ENCODE peak calls at places on chromosomes 16 and 17, in eight cellular contexts. One of them, this sample, is unnamed.

GRCh38 chr16:23113185-23113584 is 36.1 kb downstream of the USP31 start:
- DNase-seq in GM12865: no peak
- DNase-seq in mesendoderm: no peak
- DNase-seq in HT1080: no peak
- DNase-seq in left cardiac atrium: no peak
- DNase-seq in AG04450: no peak
- DNase-seq in epithelial cell of esophagus: no peak
- DNase-seq in lower leg skin: no peak
- DNase-seq in this sample: no peak

GRCh38 chr16:72085002-72085401 is 8.4 kb downstream of the TXNL4B start:
- DNase-seq in AG04450: no peak
- DNase-seq in HT1080: no peak
- DNase-seq in lower leg skin: no peak
- DNase-seq in mesendoderm: no peak
- DNase-seq in GM12865: no peak
- DNase-seq in left cardiac atrium: peak; percentile 71
- DNase-seq in epithelial cell of esophagus: no peak
- DNase-seq in this sample: no peak

GRCh38 chr16:84486551-84487235 is 17.8 kb downstream of the MEAK7 start:
- DNase-seq in left cardiac atrium: no peak
- DNase-seq in GM12865: no peak
- DNase-seq in HT1080: no peak
- DNase-seq in mesendoderm: no peak
- DNase-seq in lower leg skin: no peak
- DNase-seq in AG04450: no peak
- DNase-seq in epithelial cell of esophagus: no peak
- DNase-seq in this sample: no peak

GRCh38 chr17:1764274-1764673 is 2.4 kb downstream of the SERPINF1 start:
- DNase-seq in left cardiac atrium: peak; percentile 86
- DNase-seq in GM12865: peak; percentile 42
- DNase-seq in epithelial cell of esophagus: peak; percentile 90
- DNase-seq in AG04450: peak; percentile 75
- DNase-seq in mesendoderm: no peak
- DNase-seq in lower leg skin: peak; percentile 91
- DNase-seq in HT1080: no peak
- DNase-seq in this sample: peak; percentile 73

GRCh38 chr17:79925242-79925957 is 86.2 kb upstream of the CBX4 start:
- DNase-seq in AG04450: no peak
- DNase-seq in epithelial cell of esophagus: no peak
- DNase-seq in lower leg skin: no peak
- DNase-seq in GM12865: no peak
- DNase-seq in left cardiac atrium: peak; percentile 77
- DNase-seq in HT1080: peak; percentile 28
- DNase-seq in mesendoderm: no peak
- DNase-seq in this sample: no peak

GRCh38 chr17:80254396-80255241 is 6.0 kb upstream of the RNF213 start:
- DNase-seq in mesendoderm: peak; percentile 69
- DNase-seq in AG04450: peak; percentile 68
- DNase-seq in left cardiac atrium: no peak
- DNase-seq in lower leg skin: no peak
- DNase-seq in epithelial cell of esophagus: peak; percentile 91
- DNase-seq in GM12865: peak; percentile 91
- DNase-seq in HT1080: peak; percentile 90
- DNase-seq in this sample: peak; percentile 84

GRCh38 chr16:66426112-66427035 is 721 bp upstream of the BEAN1 start:
- DNase-seq in epithelial cell of esophagus: peak; percentile 40
- DNase-seq in AG04450: no peak
- DNase-seq in mesendoderm: no peak
- DNase-seq in HT1080: no peak
- DNase-seq in lower leg skin: no peak
- DNase-seq in GM12865: no peak
- DNase-seq in left cardiac atrium: no peak
- DNase-seq in this sample: no peak

GRCh38 chr16:24729967-24730815 is 740 bp downstream of the TNRC6A start:
- DNase-seq in mesendoderm: peak; percentile 38
- DNase-seq in GM12865: peak; percentile 38
- DNase-seq in epithelial cell of esophagus: peak; percentile 49
- DNase-seq in left cardiac atrium: peak; percentile 33
- DNase-seq in HT1080: peak; percentile 10
- DNase-seq in AG04450: no peak
- DNase-seq in lower leg skin: peak; percentile 26
- DNase-seq in this sample: no peak

GRCh38 chr17:75088902-75089417 is 1.2 kb downstream of the SLC16A5 start:
- DNase-seq in AG04450: no peak
- DNase-seq in GM12865: no peak
- DNase-seq in epithelial cell of esophagus: peak; percentile 46
- DNase-seq in lower leg skin: no peak
- DNase-seq in HT1080: no peak
- DNase-seq in mesendoderm: peak; percentile 83
- DNase-seq in left cardiac atrium: peak; percentile 46
- DNase-seq in this sample: no peak

GRCh38 chr17:73545633-73546032 is 98.6 kb downstream of the SDK2 start:
- DNase-seq in mesendoderm: no peak
- DNase-seq in lower leg skin: no peak
- DNase-seq in AG04450: no peak
- DNase-seq in GM12865: no peak
- DNase-seq in HT1080: no peak
- DNase-seq in epithelial cell of esophagus: no peak
- DNase-seq in left cardiac atrium: no peak
- DNase-seq in this sample: no peak

GRCh38 chr17:43832168-43832975 is 574 bp downstream of the MPP3 start:
- DNase-seq in GM12865: no peak
- DNase-seq in AG04450: peak; percentile 13
- DNase-seq in HT1080: peak; percentile 72
- DNase-seq in mesendoderm: peak; percentile 19
- DNase-seq in epithelial cell of esophagus: peak; percentile 83
- DNase-seq in lower leg skin: no peak
- DNase-seq in left cardiac atrium: peak; percentile 58
- DNase-seq in this sample: no peak

GRCh38 chr17:21127508-21128077 is 829 bp downstream of the DHRS7B start:
- DNase-seq in HT1080: no peak
- DNase-seq in AG04450: no peak
- DNase-seq in left cardiac atrium: no peak
- DNase-seq in lower leg skin: no peak
- DNase-seq in mesendoderm: no peak
- DNase-seq in epithelial cell of esophagus: peak; percentile 11
- DNase-seq in GM12865: no peak
- DNase-seq in this sample: no peak

GRCh38 chr16:68386628-68387027 is 61.7 kb downstream of the SMPD3 start:
- DNase-seq in GM12865: no peak
- DNase-seq in HT1080: no peak
- DNase-seq in mesendoderm: no peak
- DNase-seq in left cardiac atrium: no peak
- DNase-seq in AG04450: no peak
- DNase-seq in epithelial cell of esophagus: no peak
- DNase-seq in lower leg skin: no peak
- DNase-seq in this sample: no peak

GRCh38 chr16:66418165-66418962 is 8.7 kb upstream of the BEAN1 start:
- DNase-seq in epithelial cell of esophagus: no peak
- DNase-seq in lower leg skin: no peak
- DNase-seq in AG04450: no peak
- DNase-seq in GM12865: no peak
- DNase-seq in HT1080: no peak
- DNase-seq in left cardiac atrium: no peak
- DNase-seq in mesendoderm: no peak
- DNase-seq in this sample: no peak

GRCh38 chr16:17304814-17305169 is 166.0 kb downstream of the XYLT1 start:
- DNase-seq in AG04450: no peak
- DNase-seq in lower leg skin: no peak
- DNase-seq in left cardiac atrium: no peak
- DNase-seq in mesendoderm: no peak
- DNase-seq in epithelial cell of esophagus: no peak
- DNase-seq in HT1080: no peak
- DNase-seq in GM12865: no peak
- DNase-seq in this sample: no peak

GRCh38 chr17:9898812-9899211 is 6.3 kb downstream of the RCVRN start:
- DNase-seq in GM12865: no peak
- DNase-seq in mesendoderm: no peak
- DNase-seq in HT1080: no peak
- DNase-seq in epithelial cell of esophagus: no peak
- DNase-seq in lower leg skin: no peak
- DNase-seq in left cardiac atrium: no peak
- DNase-seq in AG04450: no peak
- DNase-seq in this sample: no peak

GRCh38 chr16:20884240-20884556 is 16.0 kb downstream of the DCUN1D3 start:
- DNase-seq in HT1080: peak; percentile 69
- DNase-seq in AG04450: peak; percentile 60
- DNase-seq in left cardiac atrium: no peak
- DNase-seq in lower leg skin: no peak
- DNase-seq in epithelial cell of esophagus: peak; percentile 50
- DNase-seq in mesendoderm: no peak
- DNase-seq in GM12865: no peak
- DNase-seq in this sample: no peak

GRCh38 chr17:42502091-42502490 is 34.0 kb upstream of the NAGLU start:
- DNase-seq in HT1080: no peak
- DNase-seq in lower leg skin: no peak
- DNase-seq in GM12865: no peak
- DNase-seq in mesendoderm: no peak
- DNase-seq in epithelial cell of esophagus: no peak
- DNase-seq in AG04450: no peak
- DNase-seq in left cardiac atrium: no peak
- DNase-seq in this sample: no peak

GRCh38 chr17:81200695-81201580 is 21.8 kb downstream of the CEP131 start:
- DNase-seq in GM12865: peak; percentile 64
- DNase-seq in HT1080: peak; percentile 61
- DNase-seq in left cardiac atrium: peak; percentile 59
- DNase-seq in mesendoderm: peak; percentile 76
- DNase-seq in lower leg skin: peak; percentile 58
- DNase-seq in epithelial cell of esophagus: peak; percentile 74
- DNase-seq in AG04450: peak; percentile 42
- DNase-seq in this sample: no peak

GRCh38 chr17:81059026-81059425 is 24.1 kb downstream of the BAIAP2 start:
- DNase-seq in GM12865: no peak
- DNase-seq in AG04450: no peak
- DNase-seq in left cardiac atrium: no peak
- DNase-seq in mesendoderm: no peak
- DNase-seq in lower leg skin: no peak
- DNase-seq in HT1080: no peak
- DNase-seq in epithelial cell of esophagus: peak; percentile 56
- DNase-seq in this sample: no peak